ENCODE peak calls at places on chromosomes 4 and X, in eight cellular contexts. Q is upper lobe of left lung; D is H9; I is CD8-positive, alpha-beta T cell; H is left lung; G is OCI-LY7; W is hepatocyte; T is A673. F is an unnamed sample.
A peak's percentile ranks its signal among the peaks of the same experiment; 100 is the strongest.

GRCh38 chr4:47373174-47373573 is 90.3 kb downstream of the COMMD8 start:
- DNase-seq in Q (no peak), D (no peak), I (no peak), H (no peak), G (no peak), W (no peak), T (no peak), F (no peak)

GRCh38 chr4:3276961-3277360 is 15.9 kb upstream of the RGS12 start:
- DNase-seq in Q (peak; percentile 10), D (peak; percentile 28), I (no peak), H (no peak), G (no peak), W (no peak), T (no peak), F (no peak)

GRCh38 chr4:129598582-129598981 is 502.6 kb downstream of the C4orf33 start:
- DNase-seq in Q (no peak), D (no peak), I (no peak), H (no peak), G (no peak), W (no peak), T (no peak), F (no peak)

GRCh38 chr4:110626532-110627153 is 3.8 kb upstream of the PITX2 start:
- DNase-seq in Q (no peak), D (peak; percentile 63), I (no peak), H (no peak), G (no peak), W (no peak), T (no peak), F (no peak)

GRCh38 chr4:77167866-77168265 is 10.9 kb downstream of the CCNG2 start:
- DNase-seq in Q (no peak), D (no peak), I (no peak), H (no peak), G (no peak), W (no peak), T (no peak), F (no peak)

GRCh38 chr4:27096142-27096824 is 235.6 kb downstream of the STIM2 start:
- DNase-seq in Q (no peak), D (no peak), I (no peak), H (no peak), G (no peak), W (no peak), T (no peak), F (no peak)

GRCh38 chr4:142265536-142265935 is 580.6 kb downstream of the INPP4B start:
- DNase-seq in Q (no peak), D (no peak), I (no peak), H (no peak), G (no peak), W (no peak), T (no peak), F (no peak)

GRCh38 chrX:71989768-71990167 is 79.1 kb downstream of the NHSL2 start:
- DNase-seq in Q (no peak), D (no peak), I (no peak), H (no peak), G (no peak), W (no peak), T (peak; percentile 22), F (no peak)

GRCh38 chrX:45714864-45715263 is 514.2 kb upstream of the DIPK2B start:
- DNase-seq in Q (peak; percentile 34), D (no peak), I (no peak), H (no peak), G (no peak), W (peak; percentile 25), T (peak; percentile 55), F (peak; percentile 67)

GRCh38 chr4:8035371-8035780 is 95.7 kb upstream of the AFAP1 start:
- DNase-seq in Q (no peak), D (no peak), I (no peak), H (no peak), G (no peak), W (no peak), T (peak; percentile 29), F (no peak)

GRCh38 chr4:156623376-156623775 is 348.2 kb downstream of the PDGFC start:
- DNase-seq in Q (no peak), D (no peak), I (no peak), H (no peak), G (no peak), W (no peak), T (no peak), F (no peak)

GRCh38 chrX:103584606-103585005 is 709 bp upstream of the TCEAL4 start:
- DNase-seq in Q (no peak), D (no peak), I (no peak), H (no peak), G (no peak), W (no peak), T (peak; percentile 26), F (no peak)

GRCh38 chrX:108219949-108220601 is 128.5 kb downstream of the ATG4A start:
- DNase-seq in Q (no peak), D (no peak), I (no peak), H (no peak), G (no peak), W (no peak), T (no peak), F (peak; percentile 50)

GRCh38 chr4:94536649-94537464 is 85.1 kb downstream of the PDLIM5 start:
- DNase-seq in Q (no peak), D (no peak), I (no peak), H (no peak), G (no peak), W (no peak), T (no peak), F (no peak)
- H3K4me1 ChIP-seq in Q (peaks cover 23% of the 10 kb centered on the region), D (peaks cover 20% of the 10 kb centered on the region), I (no peaks in the 10 kb centered on the region), H (peaks cover 12% of the 10 kb centered on the region), G (no peaks in the 10 kb centered on the region), W (peaks cover 30% of the 10 kb centered on the region), T (peaks cover 69% of the 10 kb centered on the region), F (peaks cover 4% of the 10 kb centered on the region)

DNA sequence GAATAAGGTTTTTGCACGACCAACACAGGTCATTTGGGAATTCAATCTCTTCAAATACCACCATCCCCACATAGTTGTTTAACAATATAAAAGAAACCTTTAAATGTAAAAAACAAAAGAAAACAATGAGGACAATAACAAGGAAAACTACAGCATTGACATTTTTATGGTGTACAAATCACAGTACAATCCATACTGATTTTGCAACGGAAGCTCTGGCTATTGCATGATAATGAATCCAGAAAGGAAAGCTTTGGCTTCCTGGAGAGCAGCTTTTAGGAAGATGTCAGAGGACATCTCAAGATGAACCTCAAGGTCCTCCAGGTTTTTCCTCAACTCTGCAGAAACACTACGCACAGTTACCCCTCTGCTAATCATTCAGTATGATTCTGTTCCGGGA is 111.5 kb upstream of the MYOZ2 start:
- DNase-seq in Q (no peak), D (no peak), I (no peak), H (no peak), G (no peak), W (no peak), T (no peak), F (no peak)
- H3K4me1 ChIP-seq in Q (peaks cover 20% of the 10 kb centered on the region), D (no peaks in the 10 kb centered on the region), I (no peaks in the 10 kb centered on the region), H (no peaks in the 10 kb centered on the region), G (no peaks in the 10 kb centered on the region), W (peaks cover 8% of the 10 kb centered on the region), T (peaks cover 23% of the 10 kb centered on the region), F (no peaks in the 10 kb centered on the region)

GRCh38 chr4:86957214-86957613 is 22.4 kb downstream of the AFF1 start:
- DNase-seq in Q (no peak), D (no peak), I (no peak), H (no peak), G (no peak), W (no peak), T (no peak), F (no peak)
- H3K4me1 ChIP-seq in Q (peaks cover 40% of the 10 kb centered on the region), D (peaks cover 17% of the 10 kb centered on the region), I (peaks cover 11% of the 10 kb centered on the region), H (peaks cover 23% of the 10 kb centered on the region), G (peaks cover 76% of the 10 kb centered on the region), W (peaks cover 22% of the 10 kb centered on the region), T (peaks cover 36% of the 10 kb centered on the region), F (peaks cover 10% of the 10 kb centered on the region)

GRCh38 chrX:24789047-24789446 is 95.3 kb downstream of the POLA1 start:
- DNase-seq in Q (no peak), D (no peak), I (no peak), H (no peak), G (no peak), W (no peak), T (no peak), F (no peak)
- H3K4me1 ChIP-seq in Q (no peaks in the 10 kb centered on the region), D (no peaks in the 10 kb centered on the region), I (no peaks in the 10 kb centered on the region), H (no peaks in the 10 kb centered on the region), G (no peaks in the 10 kb centered on the region), W (no peaks in the 10 kb centered on the region), T (no peaks in the 10 kb centered on the region), F (no peaks in the 10 kb centered on the region)

GRCh38 chrX:13692771-13693231 is 3.9 kb downstream of the RAB9A start:
- DNase-seq in Q (no peak), D (no peak), I (no peak), H (no peak), G (no peak), W (no peak), T (no peak), F (no peak)

GRCh38 chrX:13695601-13696115 is 6.7 kb downstream of the RAB9A start:
- DNase-seq in Q (no peak), D (no peak), I (no peak), H (no peak), G (no peak), W (no peak), T (no peak), F (no peak)

GRCh38 chrX:13694983-13695382 is 6.1 kb downstream of the RAB9A start:
- DNase-seq in Q (no peak), D (no peak), I (no peak), H (no peak), G (no peak), W (no peak), T (no peak), F (no peak)

GRCh38 chrX:13693341-13693871 is 4.5 kb downstream of the RAB9A start:
- DNase-seq in Q (no peak), D (no peak), I (no peak), H (no peak), G (no peak), W (no peak), T (no peak), F (no peak)

DNA sequence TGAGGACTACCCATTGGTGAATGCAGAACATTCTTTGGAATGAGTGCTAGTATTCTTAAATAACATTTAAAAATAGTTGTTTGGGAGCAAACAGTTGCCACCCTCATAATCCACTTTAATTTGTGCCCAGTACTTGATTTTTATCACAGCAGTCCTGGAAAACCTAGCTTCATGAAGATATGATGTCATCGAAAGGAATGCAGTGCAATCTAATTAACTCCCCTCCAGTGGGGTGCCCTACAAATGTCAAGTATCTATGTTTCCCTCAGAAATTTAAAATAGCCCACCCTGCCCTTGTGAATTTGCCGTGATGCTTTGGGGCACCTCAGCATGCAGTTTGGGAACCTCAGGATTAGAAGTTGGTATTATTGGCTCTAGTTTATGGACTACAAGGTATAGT is 5.4 kb downstream of the RAB9A start:
- DNase-seq in Q (no peak), D (no peak), I (no peak), H (no peak), G (no peak), W (no peak), T (peak; percentile 57), F (no peak)
- H3K4me1 ChIP-seq in Q (peaks cover 16% of the 10 kb centered on the region), D (peaks cover 12% of the 10 kb centered on the region), I (peaks cover 45% of the 10 kb centered on the region), H (peaks cover 6% of the 10 kb centered on the region), G (peaks cover 82% of the 10 kb centered on the region), W (peaks cover 14% of the 10 kb centered on the region), T (peaks cover 54% of the 10 kb centered on the region), F (peaks cover 6% of the 10 kb centered on the region)

DNA sequence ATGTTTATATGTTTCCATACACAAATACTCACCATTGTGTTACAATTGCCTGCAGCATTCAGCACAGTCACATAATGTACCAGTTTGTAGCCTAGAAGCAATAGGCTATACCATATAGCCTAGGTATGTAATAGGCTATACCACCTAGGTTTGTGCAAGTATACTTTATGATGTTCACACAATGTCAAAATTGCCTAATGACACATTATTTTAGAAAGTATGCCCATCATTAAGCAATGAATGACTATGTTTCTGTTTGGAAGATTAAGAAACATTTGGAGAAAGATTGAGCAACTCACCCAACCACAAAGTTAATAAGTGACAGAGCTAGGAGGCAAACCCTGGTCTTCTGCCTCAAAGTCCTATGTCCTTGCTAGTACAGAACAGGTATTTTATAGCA is 96.8 kb upstream of the GRIA3 start:
- DNase-seq in Q (no peak), D (no peak), I (no peak), H (no peak), G (no peak), W (no peak), T (no peak), F (peak; percentile 12)
- H3K4me1 ChIP-seq in Q (no peaks in the 10 kb centered on the region), D (peaks cover 3% of the 10 kb centered on the region), I (no peaks in the 10 kb centered on the region), H (no peaks in the 10 kb centered on the region), G (no peaks in the 10 kb centered on the region), W (peaks cover 7% of the 10 kb centered on the region), T (no peaks in the 10 kb centered on the region), F (no peaks in the 10 kb centered on the region)

F was measured in small intestine.